ENCODE peak calls at places on chromosomes 3 and 15, in ten cellular contexts. One of them, this sample, is unnamed.

GRCh38 chr15:43927203-43927602 is 100.4 kb downstream of the WDR76 start:
- DNase-seq in left lung: no peak
- DNase-seq in uterus: no peak
- DNase-seq in choroid plexus epithelial cell: no peak
- DNase-seq in IMR-90: no peak
- DNase-seq in right atrium auricular region: no peak
- DNase-seq in HL-60: no peak
- DNase-seq in tibial nerve: no peak
- DNase-seq in astrocyte of the spinal cord: no peak
- DNase-seq in AG04449: no peak
- DNase-seq in this sample: no peak

GRCh38 chr3:11367116-11367781 is 95.1 kb downstream of the ATG7 start:
- DNase-seq in left lung: peak; percentile 50
- DNase-seq in uterus: peak; percentile 64
- DNase-seq in choroid plexus epithelial cell: peak; percentile 89
- DNase-seq in IMR-90: peak; percentile 73
- DNase-seq in right atrium auricular region: peak; percentile 62
- DNase-seq in HL-60: peak; percentile 18
- DNase-seq in tibial nerve: peak; percentile 48
- DNase-seq in astrocyte of the spinal cord: peak; percentile 59
- DNase-seq in AG04449: no peak
- DNase-seq in this sample: no peak

GRCh38 chr15:49847436-49847835 is 226.6 kb downstream of the DTWD1 start:
- DNase-seq in left lung: no peak
- DNase-seq in uterus: no peak
- DNase-seq in choroid plexus epithelial cell: peak; percentile 70
- DNase-seq in IMR-90: no peak
- DNase-seq in right atrium auricular region: no peak
- DNase-seq in HL-60: no peak
- DNase-seq in tibial nerve: no peak
- DNase-seq in astrocyte of the spinal cord: peak; percentile 69
- DNase-seq in AG04449: no peak
- DNase-seq in this sample: no peak

GRCh38 chr3:144375122-144375521 is 403.5 kb downstream of the DIPK2A start:
- DNase-seq in left lung: no peak
- DNase-seq in uterus: no peak
- DNase-seq in choroid plexus epithelial cell: no peak
- DNase-seq in IMR-90: no peak
- DNase-seq in right atrium auricular region: no peak
- DNase-seq in HL-60: no peak
- DNase-seq in tibial nerve: no peak
- DNase-seq in astrocyte of the spinal cord: no peak
- DNase-seq in AG04449: no peak
- DNase-seq in this sample: no peak

GRCh38 chr15:99682455-99682854 is 50.8 kb downstream of the LYSMD4 start:
- DNase-seq in left lung: no peak
- DNase-seq in uterus: no peak
- DNase-seq in choroid plexus epithelial cell: peak; percentile 97
- DNase-seq in IMR-90: peak; percentile 95
- DNase-seq in right atrium auricular region: no peak
- DNase-seq in HL-60: no peak
- DNase-seq in tibial nerve: no peak
- DNase-seq in astrocyte of the spinal cord: peak; percentile 86
- DNase-seq in AG04449: peak; percentile 57
- DNase-seq in this sample: no peak

GRCh38 chr15:78205856-78206255 is 28.5 kb downstream of the ACSBG1 start:
- DNase-seq in left lung: no peak
- DNase-seq in uterus: no peak
- DNase-seq in choroid plexus epithelial cell: no peak
- DNase-seq in IMR-90: no peak
- DNase-seq in right atrium auricular region: peak; percentile 55
- DNase-seq in HL-60: no peak
- DNase-seq in tibial nerve: no peak
- DNase-seq in astrocyte of the spinal cord: no peak
- DNase-seq in AG04449: no peak
- DNase-seq in this sample: no peak

GRCh38 chr15:89113263-89113662 is 25.0 kb downstream of the ABHD2 start:
- DNase-seq in left lung: no peak
- DNase-seq in uterus: no peak
- DNase-seq in choroid plexus epithelial cell: no peak
- DNase-seq in IMR-90: no peak
- DNase-seq in right atrium auricular region: no peak
- DNase-seq in HL-60: no peak
- DNase-seq in tibial nerve: no peak
- DNase-seq in astrocyte of the spinal cord: no peak
- DNase-seq in AG04449: no peak
- DNase-seq in this sample: no peak

GRCh38 chr3:64387688-64388087 is 162.4 kb upstream of the PRICKLE2 start:
- DNase-seq in left lung: no peak
- DNase-seq in uterus: no peak
- DNase-seq in choroid plexus epithelial cell: no peak
- DNase-seq in IMR-90: no peak
- DNase-seq in right atrium auricular region: no peak
- DNase-seq in HL-60: no peak
- DNase-seq in tibial nerve: no peak
- DNase-seq in astrocyte of the spinal cord: no peak
- DNase-seq in AG04449: no peak
- DNase-seq in this sample: no peak

GRCh38 chr3:130601662-130602061 is 84.7 kb downstream of the COL6A6 start:
- DNase-seq in left lung: no peak
- DNase-seq in uterus: no peak
- DNase-seq in choroid plexus epithelial cell: peak; percentile 12
- DNase-seq in IMR-90: peak; percentile 40
- DNase-seq in right atrium auricular region: no peak
- DNase-seq in HL-60: no peak
- DNase-seq in tibial nerve: no peak
- DNase-seq in astrocyte of the spinal cord: peak; percentile 59
- DNase-seq in AG04449: no peak
- DNase-seq in this sample: no peak

GRCh38 chr15:85024509-85025336 is 43.1 kb downstream of the PDE8A start:
- DNase-seq in left lung: no peak
- DNase-seq in uterus: no peak
- DNase-seq in choroid plexus epithelial cell: peak; percentile 78
- DNase-seq in IMR-90: peak; percentile 62
- DNase-seq in right atrium auricular region: no peak
- DNase-seq in HL-60: no peak
- DNase-seq in tibial nerve: no peak
- DNase-seq in astrocyte of the spinal cord: peak; percentile 83
- DNase-seq in AG04449: no peak
- DNase-seq in this sample: no peak

GRCh38 chr15:74265046-74265639 is 29.0 kb downstream of the CCDC33 start:
- DNase-seq in left lung: no peak
- DNase-seq in uterus: no peak
- DNase-seq in choroid plexus epithelial cell: peak; percentile 38
- DNase-seq in IMR-90: peak; percentile 18
- DNase-seq in right atrium auricular region: no peak
- DNase-seq in HL-60: no peak
- DNase-seq in tibial nerve: no peak
- DNase-seq in astrocyte of the spinal cord: peak; percentile 15
- DNase-seq in AG04449: no peak
- DNase-seq in this sample: peak; percentile 26

GRCh38 chr3:35500641-35501353 is 138.5 kb upstream of the ARPP21 start:
- DNase-seq in left lung: no peak
- DNase-seq in uterus: no peak
- DNase-seq in choroid plexus epithelial cell: no peak
- DNase-seq in IMR-90: no peak
- DNase-seq in right atrium auricular region: no peak
- DNase-seq in HL-60: no peak
- DNase-seq in tibial nerve: no peak
- DNase-seq in astrocyte of the spinal cord: no peak
- DNase-seq in AG04449: no peak
- DNase-seq in this sample: no peak

GRCh38 chr3:42865256-42865655 is 10.4 kb downstream of the CYP8B1 start:
- DNase-seq in left lung: no peak
- DNase-seq in uterus: no peak
- DNase-seq in choroid plexus epithelial cell: no peak
- DNase-seq in IMR-90: no peak
- DNase-seq in right atrium auricular region: no peak
- DNase-seq in HL-60: no peak
- DNase-seq in tibial nerve: no peak
- DNase-seq in astrocyte of the spinal cord: no peak
- DNase-seq in AG04449: no peak
- DNase-seq in this sample: no peak

GRCh38 chr3:42871592-42872196 is 4.0 kb downstream of the CYP8B1 start:
- DNase-seq in left lung: no peak
- DNase-seq in uterus: no peak
- DNase-seq in choroid plexus epithelial cell: no peak
- DNase-seq in IMR-90: no peak
- DNase-seq in right atrium auricular region: no peak
- DNase-seq in HL-60: no peak
- DNase-seq in tibial nerve: no peak
- DNase-seq in astrocyte of the spinal cord: no peak
- DNase-seq in AG04449: no peak
- DNase-seq in this sample: no peak

GRCh38 chr3:42864321-42864950 is 11.2 kb downstream of the CYP8B1 start:
- DNase-seq in left lung: no peak
- DNase-seq in uterus: no peak
- DNase-seq in choroid plexus epithelial cell: no peak
- DNase-seq in IMR-90: no peak
- DNase-seq in right atrium auricular region: no peak
- DNase-seq in HL-60: no peak
- DNase-seq in tibial nerve: no peak
- DNase-seq in astrocyte of the spinal cord: no peak
- DNase-seq in AG04449: no peak
- DNase-seq in this sample: no peak

GRCh38 chr3:42868841-42869240 is 6.8 kb downstream of the CYP8B1 start:
- DNase-seq in left lung: no peak
- DNase-seq in uterus: no peak
- DNase-seq in choroid plexus epithelial cell: no peak
- DNase-seq in IMR-90: no peak
- DNase-seq in right atrium auricular region: no peak
- DNase-seq in HL-60: no peak
- DNase-seq in tibial nerve: no peak
- DNase-seq in astrocyte of the spinal cord: no peak
- DNase-seq in AG04449: no peak
- DNase-seq in this sample: no peak

GRCh38 chr3:42867138-42867537 is 8.5 kb downstream of the CYP8B1 start:
- DNase-seq in left lung: no peak
- DNase-seq in uterus: no peak
- DNase-seq in choroid plexus epithelial cell: no peak
- DNase-seq in IMR-90: no peak
- DNase-seq in right atrium auricular region: no peak
- DNase-seq in HL-60: no peak
- DNase-seq in tibial nerve: no peak
- DNase-seq in astrocyte of the spinal cord: no peak
- DNase-seq in AG04449: no peak
- DNase-seq in this sample: no peak
- TF ChIP-seq CTCF in left lung: no peak
- TF ChIP-seq CTCF in uterus: no peak
- TF ChIP-seq CTCF in choroid plexus epithelial cell: no peak
- TF ChIP-seq CTCF in IMR-90: no peak
- TF ChIP-seq CTCF in right atrium auricular region: no peak
- TF ChIP-seq CTCF in HL-60: no peak
- TF ChIP-seq CTCF in tibial nerve: no peak
- TF ChIP-seq CTCF in astrocyte of the spinal cord: no peak
- TF ChIP-seq CTCF in AG04449: no peak
- TF ChIP-seq CTCF in this sample: no peak

DNA sequence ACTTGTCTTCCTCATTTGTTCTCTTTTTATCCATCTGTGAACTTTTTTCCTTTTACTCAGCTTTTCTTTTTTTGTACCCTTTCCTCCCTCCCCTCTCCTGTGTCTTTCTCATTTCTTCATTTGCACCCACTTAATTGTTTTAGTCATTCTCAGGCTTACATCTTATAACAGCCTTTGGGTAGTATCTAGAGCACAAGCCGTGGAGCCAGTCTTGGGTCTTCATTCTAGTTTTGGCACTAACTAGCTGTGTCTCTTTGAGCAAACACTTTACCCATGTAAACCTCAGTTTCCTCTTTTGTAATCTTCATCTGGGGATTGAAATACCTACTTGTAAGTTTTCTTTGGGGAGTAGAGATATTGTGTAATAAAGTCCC is 16.9 kb downstream of the CMSS1 start:
- DNase-seq in left lung: no peak
- DNase-seq in uterus: no peak
- DNase-seq in choroid plexus epithelial cell: no peak
- DNase-seq in IMR-90: no peak
- DNase-seq in right atrium auricular region: no peak
- DNase-seq in HL-60: no peak
- DNase-seq in tibial nerve: no peak
- DNase-seq in astrocyte of the spinal cord: no peak
- DNase-seq in AG04449: no peak
- DNase-seq in this sample: no peak
- H3K4me3 ChIP-seq in left lung: no peak overlapping the region
- H3K4me3 ChIP-seq in uterus: no peak overlapping the region
- H3K4me3 ChIP-seq in choroid plexus epithelial cell: no peak overlapping the region
- H3K4me3 ChIP-seq in IMR-90: no peak overlapping the region
- H3K4me3 ChIP-seq in right atrium auricular region: no peak overlapping the region
- H3K4me3 ChIP-seq in HL-60: no peak overlapping the region
- H3K4me3 ChIP-seq in tibial nerve: no peak overlapping the region
- H3K4me3 ChIP-seq in astrocyte of the spinal cord: no peak overlapping the region
- H3K4me3 ChIP-seq in AG04449: no peak overlapping the region
- H3K4me3 ChIP-seq in this sample: no peak overlapping the region

DNA sequence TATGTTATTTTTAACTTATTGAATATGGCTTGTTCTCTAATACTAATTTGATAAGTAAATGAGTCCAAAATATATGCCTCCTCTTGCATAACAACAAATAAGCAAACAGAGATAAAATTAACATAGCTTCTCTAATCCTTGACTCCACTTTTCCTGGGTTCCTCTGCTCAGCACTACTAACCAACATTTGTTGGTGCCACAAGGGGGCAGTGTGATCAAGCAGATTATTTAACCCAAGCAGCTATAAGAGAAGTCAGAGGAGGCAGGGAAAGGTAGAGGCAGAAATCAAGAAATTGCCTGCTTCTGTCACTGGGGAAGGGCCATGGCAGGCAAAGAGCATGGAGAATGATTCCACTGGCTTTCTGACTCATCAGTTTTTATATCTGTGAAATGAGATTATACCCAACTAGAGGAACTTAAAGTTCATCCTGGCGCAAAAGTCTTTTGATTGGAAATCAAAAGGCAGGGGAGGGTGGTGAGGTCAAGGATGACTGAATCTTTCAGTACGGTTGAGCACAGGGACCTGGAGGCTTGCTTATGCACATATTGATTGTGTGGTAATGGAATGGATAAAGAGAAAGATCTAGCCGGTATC is 152.2 kb downstream of the IGSF11 start:
- DNase-seq in left lung: peak; percentile 40
- DNase-seq in uterus: peak; percentile 37
- DNase-seq in choroid plexus epithelial cell: peak; percentile 79
- DNase-seq in IMR-90: peak; percentile 55
- DNase-seq in right atrium auricular region: peak; percentile 79
- DNase-seq in HL-60: peak; percentile 12
- DNase-seq in tibial nerve: peak; percentile 91
- DNase-seq in astrocyte of the spinal cord: peak; percentile 59
- DNase-seq in AG04449: peak; percentile 23
- DNase-seq in this sample: peak; percentile 72
- TF ChIP-seq CTCF in left lung: peak; percentile 72
- TF ChIP-seq CTCF in uterus: peak; percentile 44
- TF ChIP-seq CTCF in choroid plexus epithelial cell: peak; percentile 80
- TF ChIP-seq CTCF in IMR-90: peak; percentile 72
- TF ChIP-seq CTCF in right atrium auricular region: peak; percentile 60
- TF ChIP-seq CTCF in HL-60: peak; percentile 30
- TF ChIP-seq CTCF in tibial nerve: peak; percentile 61
- TF ChIP-seq CTCF in astrocyte of the spinal cord: peak; percentile 72
- TF ChIP-seq CTCF in AG04449: peak; percentile 72
- TF ChIP-seq CTCF in this sample: peak; percentile 62

DNA sequence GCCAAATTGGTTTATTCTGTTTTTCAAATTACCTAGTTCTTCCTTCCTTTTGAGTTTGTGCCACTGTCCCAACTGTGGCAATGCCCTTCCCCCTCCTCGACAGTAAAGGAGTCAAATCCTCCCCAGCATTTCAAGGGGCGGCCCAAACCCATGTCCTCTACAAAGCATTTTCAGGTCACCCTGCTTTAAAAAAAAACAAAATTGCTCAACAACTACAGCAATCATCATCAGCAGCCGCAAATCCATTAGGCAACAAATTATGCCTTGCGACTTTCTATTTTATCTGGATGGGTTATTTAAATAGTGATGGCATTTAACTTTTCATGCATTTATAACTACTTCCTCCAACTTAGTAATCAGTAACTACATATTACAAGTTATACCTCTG is 32.7 kb downstream of the PLD1 start:
- DNase-seq in left lung: no peak
- DNase-seq in uterus: no peak
- DNase-seq in choroid plexus epithelial cell: no peak
- DNase-seq in IMR-90: no peak
- DNase-seq in right atrium auricular region: no peak
- DNase-seq in HL-60: peak; percentile 60
- DNase-seq in tibial nerve: no peak
- DNase-seq in astrocyte of the spinal cord: no peak
- DNase-seq in AG04449: no peak
- DNase-seq in this sample: no peak
- H3K4me3 ChIP-seq in left lung: no peak overlapping the region
- H3K4me3 ChIP-seq in uterus: no peak overlapping the region
- H3K4me3 ChIP-seq in choroid plexus epithelial cell: no peak overlapping the region
- H3K4me3 ChIP-seq in IMR-90: no peak overlapping the region
- H3K4me3 ChIP-seq in right atrium auricular region: no peak overlapping the region
- H3K4me3 ChIP-seq in HL-60: no peak overlapping the region
- H3K4me3 ChIP-seq in tibial nerve: no peak overlapping the region
- H3K4me3 ChIP-seq in astrocyte of the spinal cord: no peak overlapping the region
- H3K4me3 ChIP-seq in AG04449: no peak overlapping the region
- H3K4me3 ChIP-seq in this sample: peak overlapping the region; percentile 7

This sample was measured in GM12865.